ENCODE peak calls at places on chromosomes 12 and 14, in seven cellular contexts. D, M, O, X, V, Q and F are unnamed samples.

GRCh38 chr12:123966596-123966995 is 6.0 kb downstream of the CCDC92 start:
- DNase-seq in D (no peak), X (peak), Q (no peak), O (peak), V (no peak), M (peak), F (no peak)

GRCh38 chr12:76608070-76608469 is 48.5 kb upstream of the OSBPL8 start:
- DNase-seq in X (no peak), D (no peak), M (no peak), Q (no peak), O (no peak), V (no peak), F (no peak)

GRCh38 chr14:98578204-98578603 is 693.8 kb downstream of the BCL11B start:
- DNase-seq in D (no peak), O (peak), X (no peak), M (peak), V (no peak), Q (peak), F (no peak)

GRCh38 chr14:95547626-95548327 is 12.9 kb downstream of the GLRX5 start:
- DNase-seq in M (peak), Q (no peak), V (peak), D (no peak), O (no peak), X (no peak), F (no peak)

GRCh38 chr14:35558680-35559079 is 24.7 kb downstream of the INSM2 start:
- DNase-seq in O (no peak), Q (no peak), D (no peak), X (no peak), V (no peak), M (no peak), F (no peak)

GRCh38 chr12:48142818-48143674 is 14.3 kb downstream of the ASB8 start:
- DNase-seq in X (no peak), O (no peak), M (no peak), D (no peak), Q (no peak), V (peak), F (no peak)

GRCh38 chr12:110247340-110248095 is 33.5 kb upstream of the ATP2A2 start:
- DNase-seq in X (no peak), V (no peak), M (no peak), D (no peak), O (no peak), Q (no peak), F (no peak)

GRCh38 chr12:57837779-57838562 is 8.6 kb downstream of the CTDSP2 start:
- DNase-seq in X (no peak), D (peak), Q (peak), V (peak), M (peak), O (peak), F (no peak)

GRCh38 chr12:1289371-1290155 is 298.5 kb downstream of the ERC1 start:
- DNase-seq in V (no peak), D (no peak), M (no peak), O (no peak), X (no peak), Q (no peak), F (no peak)

GRCh38 chr12:88993655-88994054 is 358.6 kb downstream of the DUSP6 start:
- DNase-seq in Q (peak), X (peak), D (no peak), O (peak), M (peak), V (peak), F (no peak)

GRCh38 chr12:55816876-55817351 is 610 bp downstream of the SARNP start:
- DNase-seq in O (no peak), V (peak), D (no peak), M (no peak), X (no peak), Q (no peak), F (peak)

GRCh38 chr12:53245289-53245688 is 13.3 kb upstream of the RARG start:
- DNase-seq in V (no peak), D (no peak), O (no peak), M (no peak), X (no peak), Q (no peak), F (no peak)

GRCh38 chr14:37443461-37443860 is 151.6 kb downstream of the FOXA1 start:
- DNase-seq in O (peak), X (peak), Q (no peak), V (no peak), M (peak), D (no peak), F (no peak)
- H3K4me3 ChIP-seq in O (no peak), X (no peak), Q (no peak), V (no peak), M (no peak), D (no peak), F (no peak)

GRCh38 chr12:9756756-9757155 is 3.9 kb downstream of the CD69 start:
- DNase-seq in D (no peak), M (no peak), V (no peak), Q (no peak), O (no peak), X (no peak), F (no peak)
- H3K4me3 ChIP-seq in D (no peak), M (no peak), V (no peak), Q (no peak), O (no peak), X (no peak), F (no peak)

GRCh38 chr12:30930238-30931010 is 3.9 kb downstream of the TSPAN11 start:
- DNase-seq in O (no peak), V (no peak), M (no peak), Q (no peak), X (no peak), D (no peak), F (no peak)

GRCh38 chr12:30926243-30927209 is at the start of gene TSPAN11:
- DNase-seq in V (peak), Q (no peak), O (no peak), X (no peak), M (peak), D (no peak), F (no peak)

GRCh38 chr12:30925607-30926242 is 823 bp upstream of the TSPAN11 start:
- DNase-seq in V (peak), Q (no peak), M (no peak), X (no peak), O (no peak), D (no peak), F (no peak)

GRCh38 chr12:30928356-30929264 is 2.1 kb downstream of the TSPAN11 start:
- DNase-seq in M (no peak), X (no peak), Q (no peak), V (no peak), O (no peak), D (no peak), F (no peak)

DNA sequence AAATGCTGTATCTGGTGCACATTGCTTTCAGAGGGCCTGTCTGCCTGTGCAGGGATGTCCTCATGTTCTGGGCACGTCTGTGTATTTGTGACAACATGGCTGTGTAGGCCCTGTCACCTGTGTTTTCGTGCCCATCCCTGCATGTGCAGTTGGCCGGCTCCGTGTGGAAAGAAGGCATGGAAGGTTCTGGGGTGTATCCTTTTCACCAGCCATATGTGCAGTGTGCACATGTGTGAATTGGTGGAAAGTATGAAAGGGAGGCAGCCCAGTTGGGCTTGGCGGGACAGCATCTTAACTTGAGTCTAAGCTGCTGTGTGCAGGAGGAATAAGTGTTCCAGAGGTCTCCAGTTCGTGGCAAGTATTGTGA is 645 bp downstream of the TSPAN11 start:
- DNase-seq in D (no peak), O (no peak), V (no peak), M (no peak), Q (no peak), X (no peak), F (no peak)
- H3K4me3 ChIP-seq in D (no peak), O (no peak), V (no peak), M (no peak), Q (peak), X (no peak), F (peak)

GRCh38 chr12:54412786-54413185 is 6.3 kb downstream of the ITGA5 start:
- DNase-seq in M (no peak), Q (no peak), V (no peak), X (no peak), O (no peak), D (no peak), F (no peak)

GRCh38 chr12:54409267-54409666 is 9.8 kb downstream of the ITGA5 start:
- DNase-seq in V (no peak), D (no peak), O (no peak), Q (no peak), M (no peak), X (no peak), F (no peak)

GRCh38 chr12:54412348-54412747 is 6.7 kb downstream of the ITGA5 start:
- DNase-seq in Q (no peak), V (no peak), O (no peak), D (no peak), X (no peak), M (no peak), F (no peak)

GRCh38 chr12:54413284-54414190 is 5.5 kb downstream of the ITGA5 start:
- DNase-seq in X (no peak), Q (no peak), V (peak), O (no peak), M (no peak), D (peak), F (no peak)

DNA sequence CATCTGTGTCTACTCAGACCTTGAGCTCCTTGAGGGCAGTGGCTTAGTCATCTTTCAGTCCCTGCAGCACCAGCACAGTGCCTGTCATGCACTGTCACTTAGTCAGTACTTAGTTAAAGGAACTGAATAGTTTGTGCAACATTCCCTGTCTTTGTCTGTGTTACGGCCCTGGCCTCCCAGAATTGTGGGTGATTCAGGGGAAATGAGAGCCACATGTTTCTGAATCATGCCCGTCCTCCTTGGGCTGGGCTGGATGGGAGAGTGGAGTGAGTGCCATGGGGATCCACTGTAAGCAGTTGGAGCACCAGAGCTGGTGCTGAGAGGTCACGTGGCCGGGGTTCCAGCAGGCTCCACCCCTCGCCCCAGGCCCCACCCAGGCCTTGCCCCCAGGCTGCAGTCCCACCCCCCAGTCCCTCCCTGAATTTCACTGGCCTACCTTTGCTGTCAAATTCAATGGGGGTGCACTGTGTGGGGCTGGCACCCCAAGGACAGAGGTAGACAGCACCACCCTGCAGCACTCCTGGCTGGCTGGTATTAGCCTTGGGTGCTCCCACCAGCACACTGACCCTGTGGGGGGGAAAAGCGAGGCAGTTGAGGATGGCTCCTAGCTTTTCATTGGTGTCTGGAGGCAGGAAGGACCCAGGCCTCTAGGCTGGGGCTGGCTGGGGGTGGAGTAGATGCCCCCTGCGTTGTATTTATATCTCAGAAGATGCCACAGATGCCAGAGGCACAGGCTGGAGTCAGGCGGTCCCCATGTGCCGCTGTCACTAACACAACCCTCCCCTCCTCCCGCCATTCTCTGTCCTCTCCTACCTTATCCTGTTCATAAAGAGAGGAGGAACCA is 7.4 kb downstream of the ITGA5 start:
- DNase-seq in M (peak), O (peak), X (peak), V (no peak), Q (peak), D (peak), F (peak)
- H3K4me3 ChIP-seq in M (no peak), O (no peak), X (no peak), V (no peak), Q (no peak), D (no peak), F (peak)

DNA sequence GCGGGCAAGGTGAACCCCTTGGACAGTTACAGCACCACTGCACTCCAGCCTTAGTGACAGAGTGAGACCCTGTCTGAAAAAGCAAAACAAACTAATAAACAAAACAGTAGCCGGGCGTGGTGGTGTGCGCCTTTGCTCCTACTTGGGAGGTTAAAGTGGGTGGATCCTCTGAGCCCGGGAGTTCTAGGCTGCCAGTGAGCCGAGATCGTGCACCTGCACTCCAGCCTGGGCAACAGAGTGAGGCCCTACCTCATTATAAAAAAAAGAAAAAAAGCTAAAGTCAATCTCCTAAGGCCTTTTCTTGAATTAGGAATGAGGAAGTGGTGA is 24.7 kb upstream of the SPTLC2 start:
- DNase-seq in O (no peak), D (no peak), V (no peak), X (no peak), M (no peak), Q (no peak), F (no peak)
- H3K4me3 ChIP-seq in O (no peak), D (no peak), V (no peak), X (no peak), M (no peak), Q (no peak), F (peak)

GRCh38 chr12:132952371-132953162 is 3.5 kb downstream of the ZNF605 start:
- DNase-seq in D (no peak), V (no peak), M (no peak), Q (no peak), O (no peak), X (no peak), F (no peak)
- H3K4me3 ChIP-seq in D (no peak), V (no peak), M (no peak), Q (no peak), O (no peak), X (no peak), F (no peak)

GRCh38 chr14:20334017-20334416 is 938 bp upstream of the CCNB1IP1 start:
- DNase-seq in X (no peak), Q (no peak), D (no peak), O (no peak), M (no peak), V (no peak), F (no peak)
- H3K4me3 ChIP-seq in X (no peak), Q (no peak), D (no peak), O (no peak), M (no peak), V (no peak), F (no peak)

GRCh38 chr12:108526482-108527234 is 11.6 kb downstream of the FICD start:
- DNase-seq in V (peak), D (no peak), O (peak), X (no peak), Q (no peak), M (peak), F (no peak)

GRCh38 chr12:108530141-108530540 is 15.1 kb downstream of the FICD start:
- DNase-seq in V (no peak), Q (no peak), M (no peak), D (no peak), X (peak), O (peak), F (no peak)

GRCh38 chr12:108523365-108523764 is 8.3 kb downstream of the FICD start:
- DNase-seq in M (no peak), O (no peak), D (no peak), V (no peak), X (no peak), Q (no peak), F (no peak)

GRCh38 chr12:108525681-108526080 is 10.6 kb downstream of the FICD start:
- DNase-seq in D (no peak), X (peak), O (peak), M (peak), Q (no peak), V (no peak), F (no peak)
- H3K4me3 ChIP-seq in D (no peak), X (no peak), O (no peak), M (no peak), Q (no peak), V (no peak), F (no peak)

GRCh38 chr14:69570836-69571330 is 3.8 kb downstream of the CCDC177 start:
- DNase-seq in X (no peak), V (no peak), D (no peak), O (no peak), M (no peak), Q (no peak), F (no peak)
- H3K4me3 ChIP-seq in X (no peak), V (no peak), D (no peak), O (no peak), M (no peak), Q (no peak), F (no peak)

GRCh38 chr14:104392396-104393198 is 187.0 kb upstream of the C14orf180 start:
- DNase-seq in D (no peak), Q (no peak), V (no peak), X (no peak), M (no peak), O (no peak), F (no peak)

GRCh38 chr14:104392001-104392395 is 187.6 kb upstream of the C14orf180 start:
- DNase-seq in V (no peak), Q (no peak), X (no peak), D (no peak), O (no peak), M (no peak), F (no peak)

GRCh38 chr14:104393898-104394605 is 185.5 kb upstream of the C14orf180 start:
- DNase-seq in Q (no peak), O (no peak), M (no peak), V (no peak), X (no peak), D (peak), F (no peak)

GRCh38 chr14:104394606-104394910 is 185.0 kb upstream of the C14orf180 start:
- DNase-seq in Q (no peak), O (no peak), D (no peak), X (no peak), V (no peak), M (no peak), F (peak)

GRCh38 chr14:104393199-104393897 is 186.2 kb upstream of the C14orf180 start:
- DNase-seq in D (peak), X (no peak), O (no peak), V (no peak), Q (no peak), M (no peak), F (no peak)
- H3K4me3 ChIP-seq in D (no peak), X (no peak), O (no peak), V (no peak), Q (no peak), M (no peak), F (no peak)